ENCODE peak calls at places on chromosomes 11 and 22, in four cellular contexts. U is SK-N-SH, H is bronchial epithelial cell, E is testis. R is an unnamed sample.

GRCh38 chr11:129937592-129938238 is 42.3 kb upstream of the NFRKB start:
- DNase-seq in E (no peak), H (no peak), U (no peak), R (no peak)

GRCh38 chr11:74783241-74783871 is 34.7 kb downstream of the RNF169 start:
- DNase-seq in E (no peak), U (no peak), H (peak; percentile 80), R (no peak)

GRCh38 chr11:9574806-9575530 is 1.5 kb downstream of the WEE1 start:
- DNase-seq in E (peak; percentile 68), H (peak; percentile 82), U (peak; percentile 72), R (peak; percentile 70)

GRCh38 chr11:77379253-77379652 is 77.8 kb upstream of the GDPD4 start:
- DNase-seq in E (no peak), H (peak; percentile 46), U (no peak), R (no peak)

GRCh38 chr11:13480198-13480597 is 15.6 kb downstream of the PTH start:
- DNase-seq in E (no peak), H (no peak), U (no peak), R (no peak)

GRCh38 chr11:102172127-102172848 is 62.0 kb downstream of the YAP1 start:
- DNase-seq in E (no peak), U (no peak), H (peak; percentile 40), R (no peak)

GRCh38 chr22:25091449-25091848 is 108.2 kb upstream of the CRYBB3 start:
- DNase-seq in U (no peak), E (no peak), H (peak; percentile 28), R (no peak)

GRCh38 chr11:45945392-45945999 is 23.0 kb downstream of the LARGE2 start:
- DNase-seq in U (no peak), E (no peak), H (no peak), R (no peak)

GRCh38 chr22:27715078-27715477 is 86.5 kb downstream of the MN1 start:
- DNase-seq in E (no peak), H (no peak), U (peak; percentile 71), R (no peak)

GRCh38 chr11:126884192-126884973 is 116.2 kb downstream of the KIRREL3 start:
- DNase-seq in H (no peak), U (no peak), E (no peak), R (no peak)

GRCh38 chr22:50700387-50701075 is 27.9 kb downstream of the SHANK3 start:
- DNase-seq in U (no peak), H (no peak), E (no peak), R (no peak)

GRCh38 chr22:29245626-29246385 is 22.0 kb downstream of the RHBDD3 start:
- DNase-seq in U (peak; percentile 84), H (peak; percentile 40), E (peak; percentile 86), R (peak; percentile 67)

DNA sequence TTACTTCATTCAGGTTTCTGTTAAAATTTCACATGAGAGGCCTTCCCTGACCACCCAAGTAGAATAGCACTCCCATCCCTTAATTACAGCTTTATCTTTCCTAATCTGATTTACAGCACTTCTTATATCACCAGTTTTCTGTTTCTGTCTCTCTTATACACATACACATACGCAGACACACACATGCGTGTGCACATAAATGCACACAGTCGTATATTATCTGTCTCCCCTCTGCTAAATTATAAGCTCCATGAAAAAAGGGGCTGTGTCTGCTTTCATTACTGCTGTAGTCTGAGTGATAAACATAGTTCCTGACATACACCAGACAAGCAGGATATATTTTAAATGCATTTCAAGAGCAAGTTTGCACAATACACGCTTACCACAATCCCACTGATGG is 13.6 kb upstream of the TOP3B start:
- DNase-seq in U (no peak), H (no peak), E (no peak), R (no peak)
- TF ChIP-seq CTCF in U (no peak), H (no peak), E (no peak), R (no peak)

DNA sequence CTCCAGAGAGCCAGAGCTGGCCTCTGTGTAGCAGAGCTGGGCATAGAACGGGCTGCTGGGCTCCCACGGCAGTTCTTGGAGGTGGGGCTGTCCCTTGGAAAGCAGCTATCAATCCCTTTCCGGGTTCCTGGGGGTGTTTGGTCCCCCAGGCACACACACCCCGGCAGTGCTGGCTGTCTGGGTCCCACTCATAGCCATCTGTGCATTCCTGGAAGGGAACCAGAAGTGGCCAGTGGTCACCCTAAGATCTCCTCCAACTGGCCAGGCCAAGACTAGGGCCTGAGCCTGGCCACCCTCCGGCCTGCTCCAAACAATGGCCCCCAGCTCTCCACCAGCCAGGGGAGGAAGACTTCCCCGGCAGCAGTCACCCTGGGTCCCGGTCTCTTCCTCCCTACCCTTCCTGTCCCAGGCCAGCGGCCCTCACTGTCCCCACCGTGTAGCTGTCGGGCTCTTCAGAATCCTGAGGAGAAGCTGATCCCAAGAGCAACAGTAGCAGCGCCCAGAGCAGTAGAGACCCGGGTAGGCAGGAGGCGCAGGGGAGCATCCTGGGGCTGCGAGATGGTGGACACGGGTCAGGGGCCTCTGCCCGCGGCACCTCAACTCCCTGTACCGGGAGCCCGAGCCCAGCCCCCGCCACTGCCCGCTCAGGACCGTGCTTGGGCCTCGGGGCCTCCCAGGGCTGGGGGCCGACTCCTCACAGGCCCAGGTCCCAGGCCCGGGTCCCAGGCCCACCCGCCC is 620 bp downstream of the EFEMP2 start:
- DNase-seq in H (no peak), U (peak; percentile 75), E (no peak), R (peak; percentile 55)
- H3K4me3 ChIP-seq in H (peak overlapping the region; percentile 65), U (peak overlapping the region; percentile 73), E (peak overlapping the region; percentile 58), R (peak overlapping the region; percentile 74)

GRCh38 chr11:114121744-114122504 is 62.4 kb downstream of the ZBTB16 start:
- DNase-seq in U (no peak), H (no peak), E (no peak), R (no peak)
- H3K27me3 ChIP-seq in U (peaks cover under 1% of the 10 kb centered on the region), H (no peaks in the 10 kb centered on the region), E (no peaks in the 10 kb centered on the region), R (no peaks in the 10 kb centered on the region)

GRCh38 chr11:107009190-107009589 is 9.1 kb downstream of the GUCY1A2 start:
- DNase-seq in E (no peak), H (no peak), U (no peak), R (no peak)
- TF ChIP-seq CTCF in E (no peak), H (no peak), U (peak; percentile 14), R (no peak)

GRCh38 chr22:36865346-36865745 is 4.5 kb downstream of the NCF4 start:
- DNase-seq in U (no peak), E (no peak), H (peak; percentile 41), R (no peak)

GRCh38 chr22:36862251-36863242 is 1.7 kb downstream of the NCF4 start:
- DNase-seq in H (no peak), E (no peak), U (no peak), R (no peak)

GRCh38 chr22:36863281-36863680 is 2.5 kb downstream of the NCF4 start:
- DNase-seq in U (no peak), E (no peak), H (no peak), R (no peak)

GRCh38 chr22:36864454-36865215 is 3.8 kb downstream of the NCF4 start:
- DNase-seq in H (no peak), U (no peak), E (no peak), R (no peak)

DNA sequence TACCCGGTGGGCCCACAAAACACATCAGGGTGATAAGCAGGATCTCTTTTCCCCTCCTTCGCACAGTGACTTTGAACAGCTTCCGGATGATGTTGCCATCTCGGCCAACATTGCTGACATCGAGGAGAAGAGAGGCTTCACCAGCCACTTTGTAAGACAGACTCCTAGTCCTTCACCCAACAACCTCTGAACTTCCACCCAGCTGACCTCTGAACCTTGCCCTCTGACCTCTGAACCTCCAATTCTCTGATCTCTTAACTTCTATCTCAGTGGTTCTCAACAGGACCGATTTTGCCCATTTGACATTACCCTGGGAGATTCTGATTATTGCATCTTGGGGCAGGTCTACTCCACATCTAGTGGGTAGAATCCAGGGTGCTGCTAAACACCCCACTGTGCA is 3.2 kb downstream of the NCF4 start:
- DNase-seq in E (no peak), U (no peak), H (no peak), R (no peak)
- H3K4me3 ChIP-seq in E (no peak overlapping the region), U (no peak overlapping the region), H (no peak overlapping the region), R (no peak overlapping the region)

GRCh38 chr11:132556316-132556715 is 976.0 kb downstream of the OPCML start:
- DNase-seq in U (no peak), E (no peak), H (no peak), R (no peak)
- H3K27me3 ChIP-seq in U (no peaks in the 10 kb centered on the region), E (no peaks in the 10 kb centered on the region), H (no peaks in the 10 kb centered on the region), R (no peaks in the 10 kb centered on the region)

GRCh38 chr11:123493393-123494063 is 63.5 kb downstream of the GRAMD1B start:
- DNase-seq in E (no peak), U (no peak), H (peak; percentile 64), R (no peak)

GRCh38 chr11:123491241-123491640 is 61.2 kb downstream of the GRAMD1B start:
- DNase-seq in E (no peak), H (no peak), U (no peak), R (no peak)

GRCh38 chr11:123494195-123495050 is 64.4 kb downstream of the GRAMD1B start:
- DNase-seq in H (peak; percentile 62), E (no peak), U (no peak), R (no peak)

GRCh38 chr11:123487157-123487744 is 57.2 kb downstream of the GRAMD1B start:
- DNase-seq in E (no peak), H (peak; percentile 86), U (no peak), R (no peak)

DNA sequence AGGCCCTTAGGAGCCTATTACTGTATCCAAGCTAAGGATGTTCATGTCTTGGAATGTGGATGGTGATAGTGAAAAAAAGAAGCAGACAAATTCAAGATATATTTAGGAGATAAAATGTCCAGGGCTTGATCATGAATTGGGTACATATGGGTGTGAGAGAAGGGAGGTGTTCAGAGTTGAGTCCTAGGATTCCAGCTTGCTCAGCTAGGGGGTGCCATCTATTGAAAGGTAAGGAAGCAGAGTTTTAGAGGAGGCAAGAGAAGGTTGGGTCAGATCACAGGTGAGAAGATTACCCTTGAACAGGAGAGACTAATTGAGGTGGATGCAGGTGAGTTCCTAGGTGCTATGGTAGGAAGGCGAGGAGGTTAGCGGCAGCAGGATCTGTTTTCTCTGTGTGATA is 60.5 kb downstream of the GRAMD1B start:
- DNase-seq in E (no peak), U (no peak), H (no peak), R (no peak)
- TF ChIP-seq CTCF in E (no peak), U (no peak), H (no peak), R (peak; percentile 48)

DNA sequence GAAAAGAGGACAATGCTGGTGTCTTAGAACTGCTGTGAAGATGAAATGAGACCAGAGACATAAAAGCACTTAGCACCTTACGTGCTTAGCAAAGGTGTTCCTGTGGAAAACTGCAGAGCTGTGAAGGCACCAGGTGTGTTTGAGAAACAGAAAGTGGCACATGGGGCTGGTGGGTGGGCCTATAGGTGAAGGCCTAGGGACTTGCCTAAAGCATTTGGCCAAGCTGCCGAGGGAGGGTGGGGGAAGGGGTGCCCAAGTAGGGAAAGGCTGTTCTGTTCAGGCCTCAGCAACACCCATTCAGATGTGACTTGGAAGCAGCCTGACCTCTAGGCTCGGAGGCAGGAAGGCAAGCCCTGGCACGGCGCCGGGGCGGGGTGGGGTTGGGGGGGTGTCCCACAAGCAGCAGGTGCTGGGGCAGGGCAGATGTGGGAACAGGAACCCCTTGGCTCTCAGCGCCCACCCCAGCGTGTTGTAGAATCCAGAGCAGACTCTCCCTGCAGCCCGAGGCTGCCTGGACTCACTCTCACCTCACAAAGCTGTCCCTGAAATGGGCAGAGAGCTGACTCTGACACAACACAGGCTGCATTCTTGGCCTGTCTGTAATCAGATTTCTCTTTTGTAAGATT is 366.7 kb upstream of the NARS2 start:
- DNase-seq in U (no peak), E (no peak), H (no peak), R (peak; percentile 13)
- H3K4me3 ChIP-seq in U (no peak overlapping the region), E (no peak overlapping the region), H (no peak overlapping the region), R (no peak overlapping the region)

R was measured in WERI-Rb-1.